ENCODE peak calls at places on chromosomes 6 and 20, in ten cellular contexts. I, Q, J, R, N, T, H, S, B and L are unnamed samples.

GRCh38 chr20:53943522-53944291 is 126.7 kb downstream of the BCAS1 start:
- DNase-seq in I (no peak), Q (peak), J (no peak), R (no peak), N (no peak), T (no peak), H (no peak), S (no peak), B (peak), L (no peak)

GRCh38 chr20:57244627-57245214 is 21.7 kb downstream of the BMP7 start:
- DNase-seq in I (no peak), Q (no peak), J (no peak), R (no peak), N (no peak), T (no peak), H (no peak), S (peak), B (no peak), L (no peak)

GRCh38 chr6:118377711-118378414 is 170.2 kb upstream of the PLN start:
- DNase-seq in I (no peak), Q (no peak), J (peak), R (peak), N (no peak), T (no peak), H (no peak), S (peak), B (no peak), L (no peak)

GRCh38 chr20:49505518-49505917 is 23.1 kb upstream of the KCNB1 start:
- DNase-seq in I (peak), Q (peak), J (no peak), R (no peak), N (no peak), T (no peak), H (no peak), S (peak), B (no peak), L (no peak)

GRCh38 chr6:39920147-39920546 is 14.1 kb downstream of the MOCS1 start:
- DNase-seq in I (no peak), Q (no peak), J (no peak), R (no peak), N (no peak), T (no peak), H (no peak), S (no peak), B (no peak), L (no peak)

GRCh38 chr6:3176562-3177355 is 19.4 kb upstream of the TUBB2A start:
- DNase-seq in I (no peak), Q (peak), J (no peak), R (no peak), N (peak), T (no peak), H (peak), S (peak), B (peak), L (peak)

GRCh38 chr6:96532399-96532798 is 10.8 kb downstream of the UFL1 start:
- DNase-seq in I (no peak), Q (no peak), J (no peak), R (no peak), N (no peak), T (no peak), H (no peak), S (no peak), B (no peak), L (no peak)

GRCh38 chr6:147077251-147077650 is 127.0 kb upstream of the STXBP5 start:
- DNase-seq in I (no peak), Q (no peak), J (peak), R (no peak), N (no peak), T (peak), H (no peak), S (no peak), B (no peak), L (no peak)

GRCh38 chr6:31497595-31498476 is at the start of gene MICB:
- DNase-seq in I (peak), Q (peak), J (peak), R (peak), N (peak), T (peak), H (no peak), S (peak), B (peak), L (no peak)

GRCh38 chr20:1005452-1006027 is 3.4 kb upstream of the RSPO4 start:
- DNase-seq in I (no peak), Q (peak), J (no peak), R (no peak), N (no peak), T (no peak), H (no peak), S (peak), B (peak), L (no peak)

GRCh38 chr6:20893415-20893814 is 359.2 kb downstream of the CDKAL1 start:
- DNase-seq in I (no peak), Q (no peak), J (no peak), R (no peak), N (no peak), T (no peak), H (no peak), S (no peak), B (no peak), L (no peak)

GRCh38 chr6:43770417-43771209 is 602 bp downstream of the VEGFA start:
- DNase-seq in I (peak), Q (peak), J (peak), R (peak), N (peak), T (peak), H (no peak), S (peak), B (peak), L (no peak)

GRCh38 chr20:844473-845225 is 11.1 kb downstream of the FAM110A start:
- DNase-seq in I (peak), Q (peak), J (peak), R (peak), N (peak), T (peak), H (peak), S (peak), B (peak), L (peak)

GRCh38 chr6:144712541-144712940 is 427.4 kb downstream of the UTRN start:
- DNase-seq in I (no peak), Q (peak), J (no peak), R (no peak), N (no peak), T (no peak), H (no peak), S (no peak), B (peak), L (no peak)

GRCh38 chr6:20056350-20056992 is 155.8 kb downstream of the MBOAT1 start:
- DNase-seq in I (no peak), Q (peak), J (no peak), R (no peak), N (no peak), T (no peak), H (peak), S (peak), B (peak), L (no peak)

GRCh38 chr6:143621876-143622605 is 55.7 kb upstream of the PHACTR2 start:
- DNase-seq in I (no peak), Q (peak), J (no peak), R (no peak), N (no peak), T (no peak), H (no peak), S (no peak), B (no peak), L (no peak)

GRCh38 chr6:19851273-19852089 is 14.3 kb downstream of the ID4 start:
- DNase-seq in I (no peak), Q (peak), J (no peak), R (no peak), N (no peak), T (no peak), H (peak), S (peak), B (peak), L (no peak)

GRCh38 chr6:111748247-111748647 is 125.0 kb downstream of the FYN start:
- DNase-seq in I (no peak), Q (no peak), J (no peak), R (no peak), N (no peak), T (no peak), H (no peak), S (no peak), B (no peak), L (no peak)

GRCh38 chr6:1538810-1539482 is 70.8 kb upstream of the FOXC1 start:
- DNase-seq in I (no peak), Q (no peak), J (no peak), R (no peak), N (no peak), T (no peak), H (no peak), S (no peak), B (no peak), L (no peak)

GRCh38 chr20:47008842-47009518 is 114.3 kb downstream of the EYA2 start:
- DNase-seq in I (no peak), Q (no peak), J (no peak), R (no peak), N (no peak), T (no peak), H (no peak), S (no peak), B (peak), L (no peak)

GRCh38 chr6:144644776-144645175 is 359.6 kb downstream of the UTRN start:
- DNase-seq in I (no peak), Q (peak), J (no peak), R (no peak), N (no peak), T (no peak), H (no peak), S (peak), B (no peak), L (no peak)

GRCh38 chr6:21831531-21832291 is 238.2 kb downstream of the SOX4 start:
- DNase-seq in I (no peak), Q (peak), J (no peak), R (no peak), N (no peak), T (no peak), H (no peak), S (no peak), B (no peak), L (no peak)

GRCh38 chr6:77019081-77019480 is 444.2 kb downstream of the HTR1B start:
- DNase-seq in I (no peak), Q (no peak), J (no peak), R (no peak), N (no peak), T (no peak), H (no peak), S (no peak), B (no peak), L (no peak)

GRCh38 chr6:105192707-105193465 is 13.1 kb upstream of the POPDC3 start:
- DNase-seq in I (no peak), Q (peak), J (no peak), R (no peak), N (no peak), T (no peak), H (no peak), S (no peak), B (peak), L (no peak)

GRCh38 chr6:112839525-112839961 is 492.4 kb downstream of the RFPL4B start:
- DNase-seq in I (no peak), Q (peak), J (no peak), R (no peak), N (no peak), T (no peak), H (peak), S (no peak), B (no peak), L (peak)

GRCh38 chr6:41699063-41699462 is 36.3 kb downstream of the TFEB start:
- DNase-seq in I (no peak), Q (no peak), J (no peak), R (no peak), N (no peak), T (no peak), H (no peak), S (no peak), B (no peak), L (no peak)
- H3K27ac ChIP-seq in I (peak), Q (no peak), J (no peak), R (peak), N (no peak), T (peak), H (peak), S (no peak), B (no peak), L (no peak)

GRCh38 chr6:149497365-149497764 is 12.6 kb upstream of the ZC3H12D start:
- DNase-seq in I (no peak), Q (no peak), J (no peak), R (no peak), N (no peak), T (no peak), H (no peak), S (no peak), B (no peak), L (no peak)

GRCh38 chr6:149499066-149499465 is 14.3 kb upstream of the ZC3H12D start:
- DNase-seq in I (no peak), Q (peak), J (no peak), R (no peak), N (no peak), T (no peak), H (peak), S (no peak), B (peak), L (peak)

GRCh38 chr6:149501768-149502167 is 17.0 kb upstream of the ZC3H12D start:
- DNase-seq in I (no peak), Q (no peak), J (no peak), R (no peak), N (no peak), T (no peak), H (no peak), S (no peak), B (no peak), L (no peak)

GRCh38 chr6:149501201-149501600 is 16.4 kb upstream of the ZC3H12D start:
- DNase-seq in I (no peak), Q (no peak), J (no peak), R (no peak), N (no peak), T (no peak), H (no peak), S (no peak), B (no peak), L (no peak)

GRCh38 chr6:149500085-149500484 is 15.3 kb upstream of the ZC3H12D start:
- DNase-seq in I (no peak), Q (no peak), J (no peak), R (no peak), N (no peak), T (no peak), H (no peak), S (no peak), B (no peak), L (no peak)
- H3K27ac ChIP-seq in I (no peak), Q (no peak), J (no peak), R (no peak), N (no peak), T (no peak), H (no peak), S (no peak), B (no peak), L (no peak)

DNA sequence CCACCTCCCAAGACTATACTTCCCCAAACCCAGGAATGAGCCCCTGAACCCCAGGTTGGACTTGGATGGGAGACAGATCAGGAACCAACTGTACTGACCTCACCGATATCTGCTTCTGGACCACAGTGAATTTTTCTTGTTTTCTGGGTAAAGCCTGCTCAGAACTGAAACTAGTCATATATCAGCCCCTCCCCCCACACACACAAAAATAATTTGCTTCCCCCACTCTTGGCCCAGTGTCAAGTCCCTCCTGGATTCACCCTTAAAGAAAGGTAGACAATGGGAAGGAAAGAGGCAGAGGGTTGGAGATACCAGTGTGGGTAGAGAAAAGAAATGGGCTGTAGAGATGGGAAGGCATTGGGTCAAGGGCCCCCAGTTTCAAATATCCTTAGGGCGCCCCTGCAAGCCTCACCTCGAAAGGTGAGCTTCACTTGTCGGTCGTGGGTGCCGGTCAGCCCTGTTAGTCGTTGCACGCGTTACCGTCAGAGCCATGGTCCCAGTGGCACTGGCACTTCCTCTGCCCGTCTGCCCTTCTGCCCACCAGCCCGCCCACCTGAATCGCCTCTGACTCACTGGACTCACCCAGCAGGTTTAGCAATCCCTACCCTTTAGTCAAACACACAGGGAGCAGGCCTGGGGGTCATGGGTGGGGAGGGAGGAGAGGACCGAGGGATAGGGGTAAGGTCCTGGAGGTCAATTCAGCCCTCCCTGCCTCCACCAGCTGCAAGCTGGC is 8.5 kb upstream of the SPAG4 start:
- DNase-seq in I (peak), Q (no peak), J (peak), R (no peak), N (no peak), T (no peak), H (no peak), S (no peak), B (peak), L (no peak)
- H3K27ac ChIP-seq in I (no peak), Q (no peak), J (no peak), R (no peak), N (no peak), T (no peak), H (no peak), S (no peak), B (peak), L (no peak)

GRCh38 chr6:125711013-125711675 is 38.3 kb upstream of the HEY2 start:
- DNase-seq in I (no peak), Q (no peak), J (no peak), R (no peak), N (no peak), T (no peak), H (no peak), S (no peak), B (no peak), L (no peak)
- H3K27ac ChIP-seq in I (no peak), Q (no peak), J (no peak), R (no peak), N (no peak), T (no peak), H (no peak), S (no peak), B (no peak), L (no peak)

GRCh38 chr20:20741067-20742045 is 28.9 kb upstream of the RALGAPA2 start:
- DNase-seq in I (no peak), Q (no peak), J (no peak), R (no peak), N (no peak), T (no peak), H (no peak), S (no peak), B (no peak), L (no peak)
- H3K27ac ChIP-seq in I (no peak), Q (no peak), J (peak), R (no peak), N (no peak), T (no peak), H (no peak), S (no peak), B (no peak), L (no peak)

DNA sequence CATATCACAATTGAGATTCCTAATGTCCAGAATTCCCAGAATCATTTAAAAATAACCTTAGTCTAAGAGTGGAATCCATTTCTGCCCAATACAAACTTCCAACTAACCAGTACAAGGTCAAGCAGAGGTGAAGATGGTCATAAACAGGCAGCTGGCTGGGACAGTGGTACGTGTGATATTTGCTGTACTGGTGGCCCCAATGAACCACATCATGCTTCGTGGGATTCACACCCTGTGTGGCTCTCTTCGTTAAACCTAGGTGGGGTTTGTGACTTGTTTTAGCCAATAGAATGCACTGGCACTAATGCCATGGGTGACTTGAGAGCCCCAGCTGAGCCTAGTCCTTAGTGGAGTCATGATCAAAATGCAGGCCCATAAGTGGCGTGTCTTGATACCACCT is 286.6 kb downstream of the KIF16B start:
- DNase-seq in I (no peak), Q (no peak), J (no peak), R (no peak), N (no peak), T (no peak), H (no peak), S (no peak), B (no peak), L (no peak)
- H3K27ac ChIP-seq in I (no peak), Q (no peak), J (no peak), R (no peak), N (no peak), T (no peak), H (no peak), S (no peak), B (no peak), L (no peak)

DNA sequence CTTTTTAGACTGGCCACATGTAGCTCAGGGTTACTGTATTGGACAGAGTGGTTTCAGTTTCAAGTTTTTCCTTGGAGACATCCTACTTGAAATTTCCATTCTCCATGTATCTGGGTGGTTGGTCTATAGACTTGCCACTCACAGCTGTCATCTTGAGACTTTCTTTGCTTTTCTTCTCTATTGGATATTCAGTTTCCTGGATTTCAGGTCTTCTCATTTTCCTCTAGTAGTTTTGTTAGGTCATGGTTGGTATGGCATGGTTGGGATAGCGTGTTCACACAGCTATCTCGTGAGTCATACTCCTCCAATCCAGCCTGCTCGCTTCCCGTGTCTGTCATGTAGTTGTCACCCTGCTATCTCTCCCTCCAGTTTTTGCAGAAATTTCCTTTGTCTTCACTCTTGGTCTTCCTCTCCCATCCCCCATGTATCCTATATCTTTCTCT is 48.3 kb downstream of the PTPN1 start:
- DNase-seq in I (no peak), Q (peak), J (no peak), R (no peak), N (no peak), T (no peak), H (no peak), S (peak), B (peak), L (peak)
- H3K27ac ChIP-seq in I (no peak), Q (no peak), J (no peak), R (no peak), N (no peak), T (no peak), H (peak), S (no peak), B (peak), L (peak)

GRCh38 chr6:73460044-73460443 is 1.5 kb upstream of the MTO1 start:
- DNase-seq in I (no peak), Q (no peak), J (no peak), R (no peak), N (no peak), T (peak), H (no peak), S (no peak), B (no peak), L (no peak)

GRCh38 chr6:73455865-73456629 is 4.0 kb upstream of the CGAS start:
- DNase-seq in I (no peak), Q (peak), J (no peak), R (no peak), N (no peak), T (no peak), H (no peak), S (no peak), B (no peak), L (no peak)

GRCh38 chr6:73461537-73462350 is at the start of gene MTO1:
- DNase-seq in I (peak), Q (peak), J (peak), R (peak), N (peak), T (peak), H (peak), S (peak), B (peak), L (peak)
- H3K27ac ChIP-seq in I (peak), Q (peak), J (peak), R (peak), N (peak), T (peak), H (peak), S (peak), B (peak), L (peak)

GRCh38 chr6:34568341-34568680 is 12.2 kb upstream of the SPDEF start:
- DNase-seq in I (no peak), Q (peak), J (no peak), R (no peak), N (no peak), T (no peak), H (no peak), S (no peak), B (no peak), L (no peak)
- H3K27ac ChIP-seq in I (no peak), Q (no peak), J (no peak), R (no peak), N (no peak), T (no peak), H (no peak), S (no peak), B (no peak), L (no peak)